ENCODE peak calls at places on chromosomes 6 and 20, in eight cellular contexts. One of them, this sample, is unnamed. For H3K4me1, the result is how much of the 10 kb centered on the place peaks cover.

GRCh38 chr6:151254451-151255081 is 14.8 kb downstream of the AKAP12 start:
- DNase-seq in gastrocnemius medialis: no peak
- DNase-seq in neural progenitor cell: no peak
- DNase-seq in IMR-90: peak
- DNase-seq in neuronal stem cell: no peak
- DNase-seq in right cardiac atrium: no peak
- DNase-seq in naive thymus-derived CD4-positive, alpha-beta T cell: no peak
- DNase-seq in psoas muscle: no peak
- DNase-seq in this sample: no peak

GRCh38 chr20:62622877-62623487 is 19.3 kb upstream of the SLCO4A1 start:
- DNase-seq in neuronal stem cell: no peak
- DNase-seq in IMR-90: no peak
- DNase-seq in right cardiac atrium: peak
- DNase-seq in neural progenitor cell: no peak
- DNase-seq in naive thymus-derived CD4-positive, alpha-beta T cell: no peak
- DNase-seq in gastrocnemius medialis: no peak
- DNase-seq in psoas muscle: peak
- DNase-seq in this sample: no peak

GRCh38 chr6:54654376-54654775 is 192.2 kb upstream of the FAM83B start:
- DNase-seq in neuronal stem cell: no peak
- DNase-seq in psoas muscle: no peak
- DNase-seq in naive thymus-derived CD4-positive, alpha-beta T cell: no peak
- DNase-seq in neural progenitor cell: no peak
- DNase-seq in right cardiac atrium: no peak
- DNase-seq in gastrocnemius medialis: no peak
- DNase-seq in IMR-90: no peak
- DNase-seq in this sample: no peak

GRCh38 chr6:107361568-107362270 is 97.6 kb downstream of the PDSS2 start:
- DNase-seq in naive thymus-derived CD4-positive, alpha-beta T cell: no peak
- DNase-seq in IMR-90: peak
- DNase-seq in right cardiac atrium: no peak
- DNase-seq in neural progenitor cell: peak
- DNase-seq in psoas muscle: no peak
- DNase-seq in neuronal stem cell: no peak
- DNase-seq in gastrocnemius medialis: no peak
- DNase-seq in this sample: no peak

GRCh38 chr6:31042801-31043200 is 32.5 kb downstream of the MUC22 start:
- DNase-seq in IMR-90: peak
- DNase-seq in right cardiac atrium: peak
- DNase-seq in gastrocnemius medialis: peak
- DNase-seq in naive thymus-derived CD4-positive, alpha-beta T cell: peak
- DNase-seq in neural progenitor cell: peak
- DNase-seq in neuronal stem cell: no peak
- DNase-seq in psoas muscle: no peak
- DNase-seq in this sample: peak

GRCh38 chr20:10793741-10794140 is 119.9 kb upstream of the JAG1 start:
- DNase-seq in right cardiac atrium: no peak
- DNase-seq in neuronal stem cell: no peak
- DNase-seq in psoas muscle: no peak
- DNase-seq in gastrocnemius medialis: no peak
- DNase-seq in neural progenitor cell: peak
- DNase-seq in naive thymus-derived CD4-positive, alpha-beta T cell: no peak
- DNase-seq in IMR-90: no peak
- DNase-seq in this sample: no peak

GRCh38 chr6:142275146-142276006 is 26.4 kb upstream of the ADGRG6 start:
- DNase-seq in psoas muscle: no peak
- DNase-seq in naive thymus-derived CD4-positive, alpha-beta T cell: no peak
- DNase-seq in right cardiac atrium: no peak
- DNase-seq in neuronal stem cell: no peak
- DNase-seq in neural progenitor cell: no peak
- DNase-seq in gastrocnemius medialis: no peak
- DNase-seq in IMR-90: peak
- DNase-seq in this sample: no peak

GRCh38 chr20:62805365-62805710 is 703 bp downstream of the OGFR start:
- DNase-seq in right cardiac atrium: peak
- DNase-seq in neuronal stem cell: no peak
- DNase-seq in neural progenitor cell: peak
- DNase-seq in IMR-90: no peak
- DNase-seq in naive thymus-derived CD4-positive, alpha-beta T cell: no peak
- DNase-seq in psoas muscle: no peak
- DNase-seq in gastrocnemius medialis: no peak
- DNase-seq in this sample: no peak

GRCh38 chr6:7067305-7067704 is 40.5 kb upstream of the RREB1 start:
- DNase-seq in neuronal stem cell: no peak
- DNase-seq in right cardiac atrium: no peak
- DNase-seq in IMR-90: no peak
- DNase-seq in naive thymus-derived CD4-positive, alpha-beta T cell: no peak
- DNase-seq in gastrocnemius medialis: no peak
- DNase-seq in neural progenitor cell: no peak
- DNase-seq in psoas muscle: no peak
- DNase-seq in this sample: no peak

GRCh38 chr6:163183791-163184190 is 230.7 kb upstream of the QKI start:
- DNase-seq in naive thymus-derived CD4-positive, alpha-beta T cell: no peak
- DNase-seq in psoas muscle: no peak
- DNase-seq in IMR-90: no peak
- DNase-seq in neuronal stem cell: no peak
- DNase-seq in neural progenitor cell: no peak
- DNase-seq in gastrocnemius medialis: no peak
- DNase-seq in right cardiac atrium: no peak
- DNase-seq in this sample: no peak

GRCh38 chr6:163188746-163189145 is 225.8 kb upstream of the QKI start:
- DNase-seq in right cardiac atrium: no peak
- DNase-seq in psoas muscle: no peak
- DNase-seq in neuronal stem cell: no peak
- DNase-seq in naive thymus-derived CD4-positive, alpha-beta T cell: no peak
- DNase-seq in gastrocnemius medialis: no peak
- DNase-seq in IMR-90: no peak
- DNase-seq in neural progenitor cell: no peak
- DNase-seq in this sample: no peak

GRCh38 chr6:163187201-163187600 is 227.3 kb upstream of the QKI start:
- DNase-seq in gastrocnemius medialis: no peak
- DNase-seq in right cardiac atrium: no peak
- DNase-seq in neural progenitor cell: no peak
- DNase-seq in IMR-90: no peak
- DNase-seq in naive thymus-derived CD4-positive, alpha-beta T cell: no peak
- DNase-seq in psoas muscle: no peak
- DNase-seq in neuronal stem cell: no peak
- DNase-seq in this sample: no peak

GRCh38 chr6:163187606-163188005 is 226.9 kb upstream of the QKI start:
- DNase-seq in psoas muscle: no peak
- DNase-seq in right cardiac atrium: no peak
- DNase-seq in IMR-90: no peak
- DNase-seq in neural progenitor cell: no peak
- DNase-seq in gastrocnemius medialis: no peak
- DNase-seq in neuronal stem cell: no peak
- DNase-seq in naive thymus-derived CD4-positive, alpha-beta T cell: no peak
- DNase-seq in this sample: no peak

GRCh38 chr6:163186527-163186926 is 228.0 kb upstream of the QKI start:
- DNase-seq in neural progenitor cell: no peak
- DNase-seq in gastrocnemius medialis: no peak
- DNase-seq in psoas muscle: no peak
- DNase-seq in right cardiac atrium: peak
- DNase-seq in IMR-90: no peak
- DNase-seq in naive thymus-derived CD4-positive, alpha-beta T cell: no peak
- DNase-seq in neuronal stem cell: no peak
- DNase-seq in this sample: no peak
- H3K4me1 ChIP-seq in neural progenitor cell: under half
- H3K4me1 ChIP-seq in gastrocnemius medialis: under half
- H3K4me1 ChIP-seq in psoas muscle: under half
- H3K4me1 ChIP-seq in right cardiac atrium: under half
- H3K4me1 ChIP-seq in IMR-90: under half
- H3K4me1 ChIP-seq in naive thymus-derived CD4-positive, alpha-beta T cell: under half
- H3K4me1 ChIP-seq in neuronal stem cell: under half
- H3K4me1 ChIP-seq in this sample: under half

DNA sequence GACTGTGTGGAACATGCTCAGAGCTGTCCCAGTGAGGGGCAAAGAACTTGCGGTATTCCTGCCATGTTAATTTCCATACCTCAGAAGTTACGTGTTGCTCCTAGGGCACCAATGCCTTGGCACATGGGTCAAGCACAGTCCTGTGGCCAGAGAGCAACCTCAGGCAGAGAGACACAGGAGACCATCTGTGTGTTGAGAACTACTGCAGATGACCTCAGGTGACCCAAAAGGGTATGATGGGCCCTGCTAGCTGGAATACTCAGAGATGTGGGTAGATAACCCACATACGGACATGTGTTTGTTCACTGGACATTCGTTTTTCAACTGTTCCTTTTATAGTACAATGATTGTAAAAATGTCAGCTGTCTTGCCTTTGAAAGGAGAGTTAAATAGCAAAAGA is 71.5 kb upstream of the BMP2 start:
- DNase-seq in neural progenitor cell: no peak
- DNase-seq in psoas muscle: no peak
- DNase-seq in gastrocnemius medialis: no peak
- DNase-seq in right cardiac atrium: no peak
- DNase-seq in naive thymus-derived CD4-positive, alpha-beta T cell: no peak
- DNase-seq in IMR-90: no peak
- DNase-seq in neuronal stem cell: no peak
- DNase-seq in this sample: no peak
- H3K4me1 ChIP-seq in neural progenitor cell: under half
- H3K4me1 ChIP-seq in psoas muscle: under half
- H3K4me1 ChIP-seq in gastrocnemius medialis: under half
- H3K4me1 ChIP-seq in right cardiac atrium: under half
- H3K4me1 ChIP-seq in naive thymus-derived CD4-positive, alpha-beta T cell: under half
- H3K4me1 ChIP-seq in IMR-90: under half
- H3K4me1 ChIP-seq in neuronal stem cell: under half
- H3K4me1 ChIP-seq in this sample: under half

GRCh38 chr6:33588894-33589293 is 8.8 kb upstream of the BAK1 start:
- DNase-seq in neuronal stem cell: no peak
- DNase-seq in naive thymus-derived CD4-positive, alpha-beta T cell: no peak
- DNase-seq in gastrocnemius medialis: no peak
- DNase-seq in psoas muscle: no peak
- DNase-seq in IMR-90: no peak
- DNase-seq in neural progenitor cell: no peak
- DNase-seq in right cardiac atrium: no peak
- DNase-seq in this sample: no peak
- H3K4me1 ChIP-seq in neuronal stem cell: under half
- H3K4me1 ChIP-seq in naive thymus-derived CD4-positive, alpha-beta T cell: under half
- H3K4me1 ChIP-seq in gastrocnemius medialis: under half
- H3K4me1 ChIP-seq in psoas muscle: under half
- H3K4me1 ChIP-seq in IMR-90: under half
- H3K4me1 ChIP-seq in neural progenitor cell: under half
- H3K4me1 ChIP-seq in right cardiac atrium: under half
- H3K4me1 ChIP-seq in this sample: under half

GRCh38 chr6:56490994-56491393 is 151.7 kb downstream of the DST start:
- DNase-seq in neuronal stem cell: no peak
- DNase-seq in naive thymus-derived CD4-positive, alpha-beta T cell: no peak
- DNase-seq in neural progenitor cell: no peak
- DNase-seq in psoas muscle: no peak
- DNase-seq in IMR-90: peak
- DNase-seq in right cardiac atrium: no peak
- DNase-seq in gastrocnemius medialis: no peak
- DNase-seq in this sample: no peak
- H3K4me1 ChIP-seq in neuronal stem cell: under half
- H3K4me1 ChIP-seq in naive thymus-derived CD4-positive, alpha-beta T cell: under half
- H3K4me1 ChIP-seq in neural progenitor cell: under half
- H3K4me1 ChIP-seq in psoas muscle: under half
- H3K4me1 ChIP-seq in IMR-90: under half
- H3K4me1 ChIP-seq in right cardiac atrium: under half
- H3K4me1 ChIP-seq in gastrocnemius medialis: under half
- H3K4me1 ChIP-seq in this sample: under half

GRCh38 chr6:56869346-56869745 is 85.6 kb upstream of the BEND6 start:
- DNase-seq in neural progenitor cell: no peak
- DNase-seq in IMR-90: no peak
- DNase-seq in naive thymus-derived CD4-positive, alpha-beta T cell: no peak
- DNase-seq in neuronal stem cell: no peak
- DNase-seq in psoas muscle: no peak
- DNase-seq in gastrocnemius medialis: no peak
- DNase-seq in right cardiac atrium: no peak
- DNase-seq in this sample: no peak
- H3K4me1 ChIP-seq in neural progenitor cell: under half
- H3K4me1 ChIP-seq in IMR-90: under half
- H3K4me1 ChIP-seq in naive thymus-derived CD4-positive, alpha-beta T cell: under half
- H3K4me1 ChIP-seq in neuronal stem cell: under half
- H3K4me1 ChIP-seq in psoas muscle: under half
- H3K4me1 ChIP-seq in gastrocnemius medialis: under half
- H3K4me1 ChIP-seq in right cardiac atrium: under half
- H3K4me1 ChIP-seq in this sample: under half